ENCODE peak calls at places on chromosome 15, in nine cellular contexts. J, B, P, G, Z, D, S, K and N are unnamed samples.

GRCh38 chr15:88002721-88003120 is 253.8 kb downstream of the NTRK3 start:
- DNase-seq in Z (no peak), K (no peak), G (no peak), B (no peak), J (no peak), P (no peak), D (no peak), S (no peak), N (peak)

GRCh38 chr15:80850941-80851451 is 71.8 kb downstream of the CEMIP start:
- DNase-seq in S (no peak), G (no peak), Z (no peak), J (no peak), P (no peak), D (no peak), K (no peak), B (no peak), N (no peak)

GRCh38 chr15:72229076-72229946 is 1.7 kb downstream of the PKM start:
- DNase-seq in P (peak), D (peak), K (peak), S (no peak), Z (no peak), B (no peak), G (no peak), J (no peak), N (no peak)

GRCh38 chr15:95734422-95735316 is 595.8 kb upstream of the NR2F2 start:
- DNase-seq in G (no peak), D (no peak), P (no peak), B (no peak), K (peak), S (no peak), J (no peak), Z (no peak), N (no peak)

GRCh38 chr15:80780416-80781221 is 1.4 kb downstream of the CEMIP start:
- DNase-seq in G (no peak), P (no peak), S (no peak), D (no peak), Z (no peak), B (peak), K (peak), J (peak), N (no peak)

GRCh38 chr15:78244101-78244500 is 9.7 kb upstream of the ACSBG1 start:
- DNase-seq in J (no peak), K (no peak), B (no peak), P (no peak), G (no peak), S (no peak), D (peak), Z (peak), N (no peak)

GRCh38 chr15:52559583-52559982 is 9.2 kb downstream of the ARPP19 start:
- DNase-seq in P (no peak), Z (no peak), G (no peak), S (no peak), B (no peak), D (no peak), J (no peak), K (no peak), N (no peak)

GRCh38 chr15:94297543-94297942 is 66.2 kb downstream of the MCTP2 start:
- DNase-seq in D (no peak), J (no peak), G (no peak), B (no peak), Z (no peak), P (no peak), S (no peak), K (no peak), N (no peak)

GRCh38 chr15:101267320-101268104 is 9.8 kb downstream of the SELENOS start:
- DNase-seq in B (no peak), K (no peak), P (peak), S (no peak), D (no peak), G (no peak), Z (no peak), J (peak), N (no peak)

GRCh38 chr15:97909291-97909891 is 51.1 kb upstream of the ARRDC4 start:
- DNase-seq in K (peak), P (peak), J (peak), D (peak), B (peak), S (no peak), G (no peak), Z (no peak), N (peak)

GRCh38 chr15:58511588-58511987 is 79.8 kb downstream of the LIPC start:
- DNase-seq in P (no peak), J (no peak), D (no peak), Z (no peak), K (no peak), B (no peak), S (no peak), G (no peak), N (no peak)

GRCh38 chr15:98713585-98714001 is 65.3 kb downstream of the IGF1R start:
- DNase-seq in J (no peak), K (peak), B (no peak), G (no peak), Z (no peak), D (no peak), S (no peak), P (no peak), N (no peak)

GRCh38 chr15:85757073-85757938 is 37.4 kb downstream of the KLHL25 start:
- DNase-seq in S (peak), G (no peak), P (no peak), Z (peak), K (no peak), J (peak), B (peak), D (peak), N (no peak)

GRCh38 chr15:33292718-33293307 is 18.0 kb upstream of the RYR3 start:
- DNase-seq in Z (no peak), S (no peak), G (peak), D (peak), K (peak), P (peak), B (peak), J (peak), N (peak)

GRCh38 chr15:90211440-90212168 is 10.5 kb downstream of the SEMA4B start:
- DNase-seq in Z (no peak), S (no peak), P (no peak), G (no peak), J (peak), B (no peak), K (peak), D (no peak), N (no peak)

GRCh38 chr15:37695719-37696118 is 238.7 kb upstream of the TMCO5A start:
- DNase-seq in J (no peak), Z (no peak), B (no peak), G (no peak), S (no peak), D (no peak), P (no peak), K (no peak), N (no peak)

GRCh38 chr15:90839187-90840071 is 29.0 kb upstream of the FURIN start:
- DNase-seq in D (no peak), Z (no peak), S (no peak), J (no peak), B (no peak), P (no peak), K (no peak), G (no peak), N (no peak)

GRCh38 chr15:100544290-100544945 is 15.7 kb upstream of the CERS3 start:
- DNase-seq in K (no peak), S (no peak), G (no peak), D (no peak), Z (no peak), B (no peak), P (no peak), J (no peak), N (no peak)

GRCh38 chr15:50685191-50685975 is 1.2 kb downstream of the TRPM7 start:
- DNase-seq in J (no peak), Z (no peak), K (peak), G (no peak), B (no peak), S (no peak), D (no peak), P (no peak), N (no peak)

GRCh38 chr15:51331141-51331540 is 7.3 kb downstream of the CYP19A1 start:
- DNase-seq in G (no peak), D (no peak), P (no peak), S (no peak), J (no peak), K (no peak), Z (no peak), B (no peak), N (no peak)

GRCh38 chr15:60364306-60364924 is 33.4 kb downstream of the ANXA2 start:
- DNase-seq in S (no peak), Z (no peak), G (no peak), P (no peak), K (no peak), J (no peak), B (no peak), D (no peak), N (no peak)
- TF ChIP-seq CTCF in S (no peak), Z (no peak), G (no peak), P (no peak), K (no peak), J (no peak), B (no peak), D (no peak), N (no peak)

DNA sequence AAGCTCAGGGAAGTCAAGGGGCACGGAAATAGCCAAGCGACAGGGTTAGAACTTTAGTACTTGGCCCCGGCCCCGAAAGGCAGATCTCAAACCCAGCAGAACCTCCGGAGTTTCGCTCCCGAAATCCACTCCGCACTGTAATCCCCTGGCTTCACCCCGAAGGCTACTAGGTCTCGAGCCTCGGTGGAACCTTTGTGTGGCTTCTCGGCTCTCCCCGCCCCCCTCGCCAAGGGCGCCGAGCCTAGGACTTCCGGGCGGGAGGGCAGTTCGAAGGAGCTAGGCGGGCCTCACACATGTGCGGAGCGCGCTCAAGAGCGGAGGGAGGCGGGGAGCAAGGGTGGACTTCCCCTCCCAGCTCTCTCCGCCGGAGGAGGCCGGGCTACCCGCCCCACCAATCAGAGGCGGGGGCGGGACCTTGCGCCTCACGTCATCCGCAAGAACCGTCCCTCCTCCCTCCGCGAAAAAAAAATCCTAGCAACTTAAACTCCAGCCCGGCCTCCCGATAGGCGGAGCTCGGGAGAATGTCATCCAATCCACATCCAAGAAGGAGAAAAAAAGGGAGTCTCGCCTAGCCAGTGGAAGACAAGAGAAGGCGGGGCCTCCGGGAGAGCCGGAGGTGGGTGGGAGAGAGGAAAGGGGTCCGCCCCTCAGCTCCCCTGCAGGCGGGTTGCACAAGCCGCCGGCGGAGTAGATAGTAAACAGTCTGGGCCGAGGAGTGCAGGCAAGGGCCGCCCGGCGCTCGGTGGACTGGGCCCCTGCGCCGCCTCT is 2.4 kb upstream of the SIN3A start:
- DNase-seq in D (peak), G (peak), K (peak), Z (peak), P (peak), B (peak), S (peak), J (peak), N (peak)
- TF ChIP-seq POLR2A in D (peak), G (peak), K (peak), Z (peak), P (peak), B (peak), S (no peak), J (peak), N (no peak)

GRCh38 chr15:68271854-68272471 is 5.6 kb upstream of the FEM1B start:
- DNase-seq in S (no peak), Z (peak), G (no peak), K (no peak), D (no peak), B (peak), P (peak), J (no peak), N (peak)
- H3K4me3 ChIP-seq in S (no peak), Z (no peak), G (peak), K (no peak), D (no peak), B (no peak), P (no peak), J (no peak), N (no peak)

GRCh38 chr15:48955370-48955769 is 8.3 kb downstream of the SHC4 start:
- DNase-seq in P (no peak), B (no peak), D (no peak), K (no peak), J (no peak), Z (no peak), S (no peak), G (peak), N (no peak)

GRCh38 chr15:48955967-48956366 is 7.8 kb downstream of the SHC4 start:
- DNase-seq in J (no peak), S (no peak), D (no peak), P (no peak), Z (no peak), G (no peak), K (no peak), B (no peak), N (no peak)

GRCh38 chr15:48954538-48954937 is 9.2 kb downstream of the SHC4 start:
- DNase-seq in B (no peak), S (no peak), D (no peak), Z (no peak), G (peak), K (no peak), J (no peak), P (no peak), N (no peak)
- TF ChIP-seq CTCF in B (no peak), S (no peak), D (no peak), Z (no peak), G (no peak), K (no peak), J (no peak), P (no peak), N (no peak)

GRCh38 chr15:75348034-75348562 is 1.3 kb downstream of the NEIL1 start:
- DNase-seq in G (no peak), J (peak), P (no peak), K (peak), D (no peak), S (no peak), B (no peak), Z (no peak), N (no peak)

GRCh38 chr15:75349851-75350588 is 3.2 kb downstream of the NEIL1 start:
- DNase-seq in D (no peak), S (no peak), K (no peak), G (no peak), J (peak), B (no peak), P (no peak), Z (no peak), N (no peak)

GRCh38 chr15:75346796-75347221 is at the start of gene NEIL1:
- DNase-seq in Z (no peak), D (no peak), J (no peak), K (peak), B (no peak), G (no peak), P (no peak), S (no peak), N (no peak)

GRCh38 chr15:75348563-75349350 is 1.9 kb downstream of the NEIL1 start:
- DNase-seq in J (peak), P (no peak), G (no peak), Z (peak), K (peak), B (no peak), S (no peak), D (no peak), N (no peak)

DNA sequence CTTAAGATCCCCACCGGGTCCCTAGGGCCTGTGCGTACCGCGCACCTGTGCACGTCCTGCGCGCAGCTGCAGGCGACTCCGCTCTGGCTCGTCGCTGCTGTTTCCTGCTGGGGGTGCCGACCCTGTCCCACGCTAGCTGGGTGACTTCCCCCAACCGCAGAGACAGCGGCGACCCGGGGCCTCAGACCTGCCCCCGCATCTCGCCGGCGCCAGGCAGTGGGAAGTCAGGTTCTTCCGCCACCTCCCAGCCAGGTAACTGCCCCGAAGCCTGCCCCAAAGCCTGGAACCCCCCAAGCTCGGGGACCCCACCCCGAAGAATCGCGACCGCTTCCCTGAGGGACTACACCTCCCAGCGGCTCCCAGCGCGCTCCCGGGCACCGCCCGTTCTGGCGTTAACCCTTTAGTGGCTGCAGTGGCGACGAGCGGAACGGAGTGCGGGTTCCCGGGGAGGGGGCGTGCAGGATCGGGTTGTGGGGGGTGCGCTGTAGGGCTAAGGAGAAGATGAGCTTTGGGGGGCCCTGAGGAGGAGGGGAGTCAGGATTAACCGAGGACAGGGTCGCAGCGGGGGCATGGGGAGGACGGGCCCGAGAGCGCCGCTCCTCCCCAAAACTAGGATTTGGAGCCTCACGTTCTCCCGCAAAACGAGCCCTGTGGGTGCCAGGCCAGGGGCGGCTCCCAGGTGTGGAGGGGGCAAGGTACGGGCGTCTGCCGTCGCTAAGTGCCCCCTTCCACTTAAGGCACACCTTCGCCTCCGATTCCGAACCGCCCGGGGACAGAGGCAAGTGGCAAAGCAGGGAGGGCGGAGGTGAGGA is 589 bp downstream of the NEIL1 start:
- DNase-seq in G (no peak), J (peak), Z (peak), P (peak), D (peak), B (peak), S (peak), K (peak), N (peak)
- TF ChIP-seq POLR2A in G (no peak), J (no peak), Z (no peak), P (no peak), D (no peak), B (peak), S (no peak), K (no peak), N (no peak)

GRCh38 chr15:31040611-31041010 is 49.2 kb upstream of the MTMR10 start:
- DNase-seq in P (no peak), B (no peak), K (no peak), D (no peak), Z (no peak), G (no peak), S (no peak), J (no peak), N (no peak)
- H3K4me3 ChIP-seq in P (no peak), B (no peak), K (no peak), D (no peak), Z (no peak), G (no peak), S (no peak), J (no peak), N (no peak)

GRCh38 chr15:68258684-68259083 is 18.9 kb upstream of the FEM1B start:
- DNase-seq in P (peak), Z (no peak), B (peak), S (no peak), K (no peak), J (no peak), D (peak), G (no peak), N (peak)

GRCh38 chr15:68259883-68260282 is 17.7 kb upstream of the FEM1B start:
- DNase-seq in G (no peak), Z (no peak), D (no peak), S (no peak), K (no peak), P (no peak), B (no peak), J (no peak), N (no peak)

GRCh38 chr15:68252925-68253534 is 23.5 kb upstream of the CLN6 start:
- DNase-seq in P (peak), S (no peak), J (no peak), D (no peak), K (peak), G (no peak), B (peak), Z (no peak), N (no peak)

GRCh38 chr15:68261241-68261640 is 16.3 kb upstream of the FEM1B start:
- DNase-seq in J (no peak), G (no peak), P (no peak), B (no peak), D (no peak), S (no peak), Z (no peak), K (no peak), N (no peak)

GRCh38 chr15:68256675-68257450 is 20.7 kb upstream of the FEM1B start:
- DNase-seq in Z (peak), S (peak), D (peak), G (no peak), K (peak), J (peak), P (peak), B (peak), N (peak)
- TF ChIP-seq CTCF in Z (no peak), S (no peak), D (no peak), G (peak), K (no peak), J (no peak), P (no peak), B (no peak), N (no peak)

GRCh38 chr15:62068071-62068786 is 1.5 kb downstream of the C2CD4A start:
- DNase-seq in J (peak), P (no peak), B (no peak), G (no peak), K (peak), Z (no peak), S (no peak), D (peak), N (no peak)
- TF ChIP-seq POLR2A in J (no peak), P (no peak), B (no peak), G (no peak), K (no peak), Z (no peak), S (no peak), D (no peak), N (no peak)

GRCh38 chr15:70491183-70491621 is 272.2 kb downstream of the UACA start:
- DNase-seq in B (no peak), P (no peak), J (peak), G (no peak), S (no peak), Z (no peak), K (no peak), D (no peak), N (no peak)

GRCh38 chr15:70493376-70493775 is 270.0 kb downstream of the UACA start:
- DNase-seq in G (no peak), D (no peak), Z (no peak), S (no peak), K (no peak), B (no peak), J (no peak), P (no peak), N (no peak)

GRCh38 chr15:70493787-70494514 is 269.4 kb downstream of the UACA start:
- DNase-seq in B (no peak), K (no peak), S (no peak), Z (no peak), D (no peak), P (no peak), G (no peak), J (peak), N (no peak)

GRCh38 chr15:70491641-70492040 is 271.7 kb downstream of the UACA start:
- DNase-seq in P (no peak), D (no peak), S (no peak), G (no peak), K (no peak), Z (no peak), B (no peak), J (peak), N (no peak)

DNA sequence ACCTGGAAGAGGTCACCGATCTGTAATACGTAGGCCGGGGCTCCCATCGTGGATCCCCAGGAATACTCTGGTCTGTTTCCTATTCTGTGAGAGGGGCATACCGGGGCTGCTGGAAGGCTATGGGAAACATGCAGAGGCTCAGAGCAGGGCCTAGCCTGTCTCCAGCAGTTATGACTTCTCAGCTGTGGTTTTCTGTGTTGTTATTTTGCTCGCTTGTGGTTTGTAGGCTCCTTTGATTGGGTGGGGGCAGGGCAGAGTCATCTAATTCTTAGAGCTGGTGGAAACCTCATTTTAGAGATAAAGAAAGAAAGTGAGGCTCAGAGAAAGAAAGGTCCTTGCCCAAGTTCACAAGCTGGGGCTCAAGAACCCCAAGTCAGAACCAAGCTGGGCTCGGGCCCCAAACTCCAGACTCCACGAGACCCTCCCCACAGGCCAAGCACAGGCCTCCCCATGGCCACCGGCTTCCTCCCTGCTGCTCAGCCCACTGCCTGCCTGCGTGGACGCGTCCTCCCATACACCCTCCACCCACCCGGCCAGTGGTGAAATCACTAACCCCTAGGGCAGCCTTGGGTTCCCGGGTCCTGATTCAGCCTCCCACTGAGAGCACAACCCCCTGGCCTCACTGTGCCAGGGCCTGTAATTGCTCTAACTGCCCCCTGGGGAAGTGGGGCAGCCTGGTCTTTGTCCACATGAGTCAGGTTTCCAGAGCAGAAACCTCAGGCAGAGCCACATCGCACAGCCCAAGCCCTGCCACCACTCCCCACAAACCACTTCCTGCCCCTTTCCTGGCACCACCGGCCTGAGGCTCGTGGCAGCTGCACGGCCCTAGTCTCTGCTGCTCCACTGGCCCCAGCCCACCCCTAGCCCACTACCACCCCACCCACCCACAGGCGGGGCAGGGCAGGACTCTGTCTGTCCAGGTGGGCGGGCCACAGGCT is 270.8 kb downstream of the UACA start:
- DNase-seq in S (no peak), G (no peak), K (peak), P (no peak), B (peak), J (peak), D (no peak), Z (no peak), N (no peak)
- H3K4me3 ChIP-seq in S (no peak), G (no peak), K (no peak), P (no peak), B (no peak), J (no peak), D (no peak), Z (no peak), N (no peak)